ENCODE peak calls at places on chromosome 11, in seven cellular contexts. I, C, B, T, G, V and N are unnamed samples.

GRCh38 chr11:74612877-74613276 is 20.5 kb downstream of the POLD3 start:
- DNase-seq in I (no peak), C (peak; percentile 52), B (no peak), T (no peak), G (no peak), V (no peak), N (no peak)

GRCh38 chr11:87425943-87426342 is 388.2 kb downstream of the TMEM135 start:
- DNase-seq in I (no peak), C (no peak), B (no peak), T (peak; percentile 64), G (peak; percentile 81), V (peak; percentile 72), N (no peak)

GRCh38 chr11:69301491-69302401 is 7.8 kb downstream of the MYEOV start:
- DNase-seq in I (peak; percentile 99), C (peak; percentile 55), B (no peak), T (peak; percentile 98), G (peak; percentile 89), V (peak; percentile 95), N (peak; percentile 91)

GRCh38 chr11:125211191-125211953 is 46.8 kb downstream of the PKNOX2 start:
- DNase-seq in I (no peak), C (no peak), B (no peak), T (no peak), G (no peak), V (no peak), N (no peak)

GRCh38 chr11:47143322-47143721 is 33.4 kb downstream of the ARFGAP2 start:
- DNase-seq in I (peak; percentile 75), C (peak; percentile 86), B (no peak), T (peak; percentile 90), G (peak; percentile 71), V (peak; percentile 91), N (peak; percentile 64)

GRCh38 chr11:12693075-12693473 is 18.9 kb downstream of the TEAD1 start:
- DNase-seq in I (no peak), C (no peak), B (no peak), T (peak; percentile 49), G (no peak), V (peak; percentile 47), N (no peak)

GRCh38 chr11:125371451-125371935 is 124.6 kb downstream of the FEZ1 start:
- DNase-seq in I (no peak), C (no peak), B (no peak), T (no peak), G (no peak), V (no peak), N (no peak)

GRCh38 chr11:41926339-41926738 is 466.9 kb upstream of the LRRC4C start:
- DNase-seq in I (no peak), C (no peak), B (no peak), T (no peak), G (no peak), V (no peak), N (no peak)

GRCh38 chr11:96229354-96229973 is 113.5 kb downstream of the MAML2 start:
- DNase-seq in I (no peak), C (no peak), B (no peak), T (no peak), G (no peak), V (no peak), N (no peak)

GRCh38 chr11:7490054-7490453 is 4.7 kb downstream of the OLFML1 start:
- DNase-seq in I (peak; percentile 60), C (peak; percentile 40), B (no peak), T (peak; percentile 54), G (no peak), V (peak; percentile 85), N (peak; percentile 29)

GRCh38 chr11:114147389-114148382 is 88.2 kb downstream of the ZBTB16 start:
- DNase-seq in I (no peak), C (peak; percentile 93), B (no peak), T (no peak), G (peak; percentile 23), V (peak; percentile 28), N (no peak)

GRCh38 chr11:76169473-76169881 is 36.8 kb downstream of the WNT11 start:
- DNase-seq in I (no peak), C (no peak), B (no peak), T (no peak), G (no peak), V (peak; percentile 14), N (no peak)

GRCh38 chr11:74345420-74345819 is 34.0 kb upstream of the P4HA3 start:
- DNase-seq in I (no peak), C (no peak), B (no peak), T (no peak), G (peak; percentile 34), V (no peak), N (no peak)

GRCh38 chr11:84236436-84236835 is 950.3 kb upstream of the CCDC90B start:
- DNase-seq in I (no peak), C (no peak), B (no peak), T (no peak), G (no peak), V (no peak), N (no peak)

GRCh38 chr11:62140302-62141110 is 16.7 kb downstream of the INCENP start:
- DNase-seq in I (no peak), C (no peak), B (peak; percentile 89), T (no peak), G (no peak), V (no peak), N (no peak)

GRCh38 chr11:12694182-12694531 is 19.9 kb downstream of the TEAD1 start:
- DNase-seq in I (no peak), C (peak; percentile 59), B (no peak), T (no peak), G (no peak), V (peak; percentile 62), N (no peak)